ENCODE peak calls at places on chromosome 21, in seven cellular contexts. E is activated naive CD8-positive, alpha-beta T cell treated with anti-CD3 and anti-CD28 coated beads for 36 hours; A is stimulated activated CD4-positive, alpha-beta T cell treated with anti-CD3 and anti-CD28 coated beads, Interleukin-12 subunit alpha, Interleukin-12 subunit beta, amount 100 ng/mL, for 4 hours; H is head of caudate nucleus; G is T1000; O is left ventricle myocardium inferior; W is activated T-helper 2 cell treated with anti-CD3 and anti-CD28 coated beads, Interferon-gamma antibody, Interleukin-2, Interleukin-4, amounts not matched to agents 10 μg/mL and 5 μg/mL and 100 μg/mL, durations not matched to agents 14 hours and 24 hours and 36 hours. C is an unnamed sample.
A peak's percentile ranks its signal among the peaks of the same experiment; 100 is the strongest.

GRCh38 chr21:45351061-45351460 is 53.9 kb upstream of the COL18A1 start:
- DNase-seq in G (no peak), E (no peak), A (no peak), O (no peak), W (no peak), H (no peak), C (no peak)

GRCh38 chr21:33543505-33544129 is 779 bp downstream of the SON start:
- DNase-seq in A (peak; percentile 66), E (peak; percentile 80), O (peak; percentile 71), W (peak; percentile 72), G (no peak), H (peak; percentile 73), C (peak; percentile 83)

GRCh38 chr21:44459712-44460440 is 4.6 kb downstream of the LRRC3 start:
- DNase-seq in O (no peak), E (no peak), A (no peak), H (no peak), W (no peak), G (no peak), C (no peak)

GRCh38 chr21:42233067-42233981 is 14.4 kb downstream of the ABCG1 start:
- DNase-seq in W (peak; percentile 77), H (no peak), E (peak; percentile 85), A (peak; percentile 60), G (no peak), O (peak; percentile 84), C (peak; percentile 95)

GRCh38 chr21:42081138-42081537 is 10.0 kb downstream of the UMODL1 start:
- DNase-seq in W (no peak), E (no peak), O (no peak), A (no peak), H (no peak), G (no peak), C (no peak)

GRCh38 chr21:44579056-44579832 is 1.2 kb downstream of the KRTAP10-5 start:
- DNase-seq in A (no peak), W (no peak), H (no peak), O (no peak), E (no peak), G (no peak), C (no peak)

GRCh38 chr21:21921410-21922232 is 923.4 kb downstream of the NCAM2 start:
- DNase-seq in A (no peak), H (no peak), G (no peak), O (no peak), E (no peak), W (no peak), C (peak; percentile 1)

GRCh38 chr21:37914211-37914900 is 1.9 kb downstream of the KCNJ6 start:
- DNase-seq in O (no peak), A (peak; percentile 3), W (no peak), E (peak; percentile 3), G (peak; percentile 11), H (no peak), C (peak; percentile 17)

GRCh38 chr21:28944296-28944695 is 48.4 kb downstream of the LTN1 start:
- DNase-seq in A (no peak), G (no peak), E (no peak), H (no peak), W (no peak), O (no peak), C (no peak)

GRCh38 chr21:27391990-27392389 is 425.1 kb upstream of the ADAMTS5 start:
- DNase-seq in H (no peak), G (no peak), W (no peak), E (no peak), O (no peak), A (no peak), C (no peak)